ENCODE peak calls at places on chromosomes 2 and 18, in nine cellular contexts. J is uterus; W is kidney; D is A549; B is gastrocnemius medialis; P is CD4-positive, CD25-positive, alpha-beta regulatory T cell; N is heart right ventricle; M is GM23338; E is psoas muscle. V is an unnamed sample. For H3K4me1, the result is how much of the 10 kb centered on the place peaks cover.

GRCh38 chr2:57987835-57988573 is 58.6 kb upstream of the VRK2 start:
- DNase-seq in W (no peak), M (no peak), E (no peak), N (no peak), B (no peak), D (no peak), J (no peak), P (no peak), V (no peak)

GRCh38 chr2:3377279-3377611 is 373 bp downstream of the EIPR1 start:
- DNase-seq in M (peak), N (no peak), E (no peak), D (peak), P (peak), W (no peak), B (no peak), J (no peak), V (no peak)

GRCh38 chr2:202938960-202939359 is 26.9 kb downstream of the CARF start:
- DNase-seq in D (no peak), P (no peak), M (no peak), J (no peak), E (no peak), N (no peak), W (no peak), B (no peak), V (no peak)

GRCh38 chr2:205545971-205546370 is 136.3 kb upstream of the NRP2 start:
- DNase-seq in N (no peak), B (no peak), D (no peak), M (peak), J (no peak), P (no peak), W (no peak), E (no peak), V (no peak)

GRCh38 chr2:7467782-7468447 is 550.7 kb downstream of the RNF144A start:
- DNase-seq in M (no peak), W (no peak), P (no peak), N (no peak), J (no peak), D (no peak), B (no peak), E (no peak), V (peak)

GRCh38 chr2:62221141-62221540 is 25.2 kb downstream of the B3GNT2 start:
- DNase-seq in B (no peak), M (no peak), N (no peak), D (no peak), E (no peak), W (no peak), J (no peak), P (no peak), V (no peak)

GRCh38 chr18:63889641-63890040 is 2.1 kb downstream of the SERPINB2 start:
- DNase-seq in D (no peak), P (no peak), M (no peak), B (no peak), N (no peak), W (no peak), E (no peak), J (no peak), V (no peak)

GRCh38 chr2:217611056-217611455 is 391.7 kb downstream of the TNS1 start:
- DNase-seq in B (no peak), D (no peak), W (no peak), E (no peak), P (no peak), J (no peak), M (no peak), N (no peak), V (no peak)

GRCh38 chr2:205197468-205198129 is 484.7 kb upstream of the NRP2 start:
- DNase-seq in J (no peak), P (peak), N (no peak), B (no peak), W (no peak), M (peak), E (no peak), D (no peak), V (no peak)

GRCh38 chr2:37468139-37468538 is 123.7 kb downstream of the QPCT start:
- DNase-seq in N (no peak), B (peak), J (no peak), D (no peak), E (peak), P (no peak), M (no peak), W (no peak), V (no peak)

GRCh38 chr2:191625016-191625415 is 52.9 kb upstream of the NABP1 start:
- DNase-seq in N (no peak), B (no peak), W (no peak), E (no peak), M (no peak), P (peak), D (no peak), J (no peak), V (peak)

GRCh38 chr2:77712601-77713000 is 190.4 kb upstream of the LRRTM4 start:
- DNase-seq in E (no peak), N (no peak), W (no peak), P (no peak), D (no peak), M (no peak), B (no peak), J (no peak), V (no peak)

GRCh38 chr2:45788401-45788800 is 136.9 kb downstream of the PRKCE start:
- DNase-seq in J (no peak), D (no peak), N (no peak), B (no peak), E (no peak), W (no peak), M (no peak), P (no peak), V (no peak)

GRCh38 chr2:45786030-45786830 is 134.8 kb downstream of the PRKCE start:
- DNase-seq in J (no peak), M (no peak), P (peak), W (no peak), B (no peak), N (no peak), D (no peak), E (no peak), V (no peak)

GRCh38 chr2:45790157-45790723 is 138.8 kb downstream of the PRKCE start:
- DNase-seq in B (no peak), E (no peak), N (no peak), P (no peak), J (no peak), D (no peak), M (no peak), W (no peak), V (no peak)

GRCh38 chr2:45789317-45789716 is 137.8 kb downstream of the PRKCE start:
- DNase-seq in E (no peak), J (no peak), W (no peak), N (no peak), P (no peak), M (no peak), D (no peak), B (no peak), V (no peak)

GRCh38 chr2:45786831-45787357 is 135.4 kb downstream of the PRKCE start:
- DNase-seq in E (no peak), B (no peak), J (no peak), W (no peak), M (peak), D (no peak), P (no peak), N (no peak), V (no peak)
- H3K27ac ChIP-seq in E (no peak), B (no peak), J (no peak), W (no peak), M (no peak), D (no peak), P (no peak), N (no peak), V (no peak)

GRCh38 chr2:227388537-227389011 is 825 bp upstream of the SCYGR1 start:
- DNase-seq in D (peak), B (no peak), P (no peak), N (no peak), J (no peak), E (no peak), M (no peak), W (no peak), V (no peak)
- H3K4me1 ChIP-seq in D (half or more), B (under half), P (under half), N (under half), J (under half), E (under half), M (under half), W (under half), V (under half)

GRCh38 chr2:230872151-230872967 is 7.6 kb downstream of the ITM2C start:
- DNase-seq in B (no peak), W (peak), N (no peak), D (no peak), E (no peak), P (no peak), M (no peak), J (no peak), V (no peak)

GRCh38 chr2:230868947-230869690 is 4.4 kb downstream of the ITM2C start:
- DNase-seq in N (no peak), E (no peak), J (no peak), P (no peak), M (peak), D (no peak), B (no peak), W (no peak), V (no peak)

GRCh38 chr2:230871361-230872150 is 6.8 kb downstream of the ITM2C start:
- DNase-seq in E (no peak), J (no peak), W (peak), P (no peak), M (no peak), B (no peak), N (no peak), D (no peak), V (peak)

GRCh38 chr2:230869691-230870543 is 5.2 kb downstream of the ITM2C start:
- DNase-seq in N (no peak), B (no peak), E (no peak), P (no peak), J (no peak), D (no peak), M (no peak), W (no peak), V (no peak)

GRCh38 chr2:230870544-230871360 is 6.0 kb downstream of the ITM2C start:
- DNase-seq in B (no peak), J (no peak), E (no peak), D (no peak), N (no peak), M (no peak), P (no peak), W (no peak), V (no peak)
- H3K4me3 ChIP-seq in B (no peak), J (no peak), E (no peak), D (no peak), N (no peak), M (no peak), P (no peak), W (peak), V (no peak)

GRCh38 chr2:52916976-52917375 is 850.6 kb upstream of the CHAC2 start:
- DNase-seq in E (no peak), W (no peak), B (no peak), P (no peak), J (no peak), D (no peak), M (no peak), N (no peak), V (no peak)

GRCh38 chr2:52918551-52918950 is 849.1 kb upstream of the CHAC2 start:
- DNase-seq in B (no peak), J (no peak), E (no peak), D (no peak), M (no peak), P (no peak), W (no peak), N (no peak), V (no peak)

DNA sequence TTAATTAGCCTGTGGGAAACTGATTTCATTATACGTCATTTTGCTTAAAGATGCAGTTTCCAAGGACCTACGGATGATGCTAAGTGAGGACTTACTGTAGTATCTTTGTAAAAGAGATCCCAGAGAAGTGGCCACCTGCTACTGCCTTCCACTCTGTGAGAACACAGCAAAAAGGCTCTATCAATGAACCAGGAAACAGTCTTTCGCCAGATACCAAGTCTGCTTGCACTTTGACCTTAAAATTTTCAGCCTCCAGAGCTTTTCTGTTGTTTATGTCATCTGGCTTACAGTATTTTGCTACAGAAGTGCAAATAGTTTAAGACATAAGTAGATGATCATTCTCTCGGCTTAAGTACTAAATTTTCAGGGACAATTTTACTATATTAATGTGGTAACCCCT is 847.9 kb upstream of the CHAC2 start:
- DNase-seq in W (no peak), N (no peak), M (no peak), P (no peak), J (no peak), E (no peak), D (no peak), B (no peak), V (no peak)
- H3K27ac ChIP-seq in W (no peak), N (no peak), M (no peak), P (no peak), J (no peak), E (no peak), D (no peak), B (no peak), V (no peak)

GRCh38 chr2:144078802-144079386 is 441.0 kb downstream of the ZEB2 start:
- DNase-seq in D (no peak), P (no peak), M (no peak), J (no peak), N (no peak), W (no peak), B (no peak), E (no peak), V (no peak)

GRCh38 chr2:144081272-144081671 is 438.6 kb downstream of the ZEB2 start:
- DNase-seq in D (no peak), P (no peak), B (no peak), W (no peak), M (no peak), E (no peak), J (no peak), N (no peak), V (no peak)

GRCh38 chr2:144079808-144080207 is 440.1 kb downstream of the ZEB2 start:
- DNase-seq in D (no peak), J (no peak), B (no peak), P (no peak), E (no peak), W (no peak), M (no peak), N (no peak), V (no peak)

GRCh38 chr2:144082327-144082726 is 437.6 kb downstream of the ZEB2 start:
- DNase-seq in N (no peak), P (no peak), J (no peak), W (no peak), E (no peak), B (no peak), D (no peak), M (no peak), V (no peak)

GRCh38 chr2:144078091-144078490 is 441.8 kb downstream of the ZEB2 start:
- DNase-seq in W (no peak), P (no peak), B (no peak), E (no peak), M (no peak), D (no peak), J (no peak), N (no peak), V (no peak)
- H3K4me1 ChIP-seq in W (under half), P (under half), B (under half), E (under half), M (under half), D (under half), J (under half), N (under half), V (under half)

GRCh38 chr2:176734868-176735267 is 465.6 kb downstream of the MTX2 start:
- DNase-seq in E (no peak), B (no peak), J (no peak), M (no peak), D (no peak), N (no peak), W (no peak), P (no peak), V (no peak)
- H3K4me3 ChIP-seq in E (no peak), B (no peak), J (no peak), M (no peak), D (no peak), N (no peak), W (no peak), P (no peak), V (no peak)

GRCh38 chr2:101017371-101017770 is 15.3 kb downstream of the RPL31 start:
- DNase-seq in E (no peak), W (no peak), N (no peak), M (no peak), D (no peak), J (no peak), P (no peak), B (no peak), V (no peak)

GRCh38 chr2:101012054-101012705 is 10.1 kb downstream of the RPL31 start:
- DNase-seq in D (no peak), M (no peak), B (no peak), W (no peak), N (no peak), E (no peak), J (no peak), P (no peak), V (no peak)

GRCh38 chr2:101014264-101014857 is 12.3 kb downstream of the RPL31 start:
- DNase-seq in P (no peak), M (no peak), W (no peak), E (no peak), D (no peak), N (no peak), B (no peak), J (no peak), V (no peak)

GRCh38 chr2:101011152-101011551 is 9.1 kb downstream of the RPL31 start:
- DNase-seq in B (no peak), J (no peak), M (peak), E (no peak), N (no peak), W (no peak), P (no peak), D (no peak), V (no peak)

DNA sequence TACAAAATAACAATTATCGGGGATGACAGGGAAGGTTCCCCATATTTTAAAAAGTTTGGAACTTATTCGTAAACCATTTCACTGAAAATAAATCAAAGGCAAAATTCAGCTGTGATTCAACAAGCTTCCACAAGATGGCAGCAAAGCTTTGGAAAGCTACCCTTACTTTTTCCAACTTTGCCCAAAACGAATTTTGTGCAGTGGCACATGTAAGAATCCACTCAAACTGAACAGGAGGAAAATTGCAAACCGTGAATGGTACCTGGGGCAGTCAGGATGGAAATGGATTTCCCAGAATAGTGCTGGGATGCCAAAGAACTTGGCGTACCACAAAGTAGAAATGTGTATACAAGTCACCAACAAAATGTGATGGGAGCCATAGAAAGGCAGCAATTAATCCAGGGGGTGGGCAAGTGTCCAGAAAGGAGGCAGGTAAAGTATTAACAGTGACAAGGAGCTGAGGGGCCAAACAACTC is 10.7 kb downstream of the RPL31 start:
- DNase-seq in N (no peak), B (no peak), J (peak), W (no peak), P (peak), E (no peak), D (no peak), M (peak), V (peak)
- H3K27ac ChIP-seq in N (no peak), B (peak), J (peak), W (no peak), P (no peak), E (no peak), D (peak), M (no peak), V (no peak)

DNA sequence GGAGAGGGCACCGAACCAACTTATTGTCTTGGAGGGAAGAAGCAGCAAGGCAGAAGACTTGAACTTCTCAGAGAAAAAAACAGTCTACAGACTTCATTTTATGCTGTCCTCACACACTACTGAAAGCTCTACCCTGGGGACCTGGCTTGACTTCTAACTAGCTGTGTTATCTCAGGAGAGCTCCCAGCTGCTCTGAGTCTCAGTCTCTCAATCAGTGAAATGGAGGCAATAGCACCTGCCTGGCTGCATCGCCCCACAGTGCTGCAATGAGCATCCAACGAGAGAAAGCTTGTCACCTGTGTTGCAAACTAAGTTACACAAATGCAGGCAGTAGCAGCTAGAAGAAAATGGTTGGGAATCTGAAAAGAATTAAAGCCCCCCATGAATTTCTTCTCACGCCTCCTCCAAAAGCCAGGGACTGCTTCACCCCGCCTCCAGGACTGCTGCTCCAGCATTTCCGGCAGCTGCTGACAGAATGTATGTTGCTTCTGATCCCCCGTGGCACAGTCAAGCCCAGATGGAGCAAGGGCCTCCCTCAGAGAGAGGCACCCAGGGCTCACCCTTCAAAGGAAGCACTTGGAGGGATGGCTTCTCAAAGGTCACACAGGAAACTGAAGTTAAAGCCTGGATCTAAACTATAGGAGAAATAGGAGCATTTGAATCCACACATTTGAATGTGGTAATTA is 116.2 kb downstream of the BCL11A start:
- DNase-seq in J (no peak), D (no peak), N (no peak), P (no peak), E (no peak), B (no peak), M (no peak), W (no peak), V (no peak)
- H3K4me1 ChIP-seq in J (under half), D (under half), N (under half), P (under half), E (under half), B (under half), M (under half), W (under half), V (under half)

GRCh38 chr2:47655563-47655880 is 127.4 kb upstream of the MSH6 start:
- DNase-seq in J (no peak), P (no peak), W (no peak), E (no peak), B (no peak), N (no peak), D (no peak), M (no peak), V (no peak)
- H3K4me3 ChIP-seq in J (no peak), P (no peak), W (no peak), E (no peak), B (no peak), N (no peak), D (no peak), M (no peak), V (no peak)

GRCh38 chr18:75531851-75532241 is 104.3 kb upstream of the SMIM21 start:
- DNase-seq in D (no peak), W (no peak), B (no peak), N (no peak), E (no peak), J (no peak), M (peak), P (no peak), V (no peak)

GRCh38 chr18:75530118-75530517 is 102.6 kb upstream of the SMIM21 start:
- DNase-seq in M (no peak), P (no peak), E (no peak), J (no peak), N (no peak), D (no peak), W (no peak), B (no peak), V (no peak)

GRCh38 chr18:75531212-75531850 is 103.8 kb upstream of the SMIM21 start:
- DNase-seq in J (no peak), N (no peak), D (no peak), B (no peak), P (no peak), E (no peak), W (no peak), M (no peak), V (no peak)

GRCh38 chr18:75529394-75529793 is 101.9 kb upstream of the SMIM21 start:
- DNase-seq in B (no peak), E (no peak), N (no peak), M (no peak), D (no peak), J (no peak), W (no peak), P (no peak), V (no peak)

DNA sequence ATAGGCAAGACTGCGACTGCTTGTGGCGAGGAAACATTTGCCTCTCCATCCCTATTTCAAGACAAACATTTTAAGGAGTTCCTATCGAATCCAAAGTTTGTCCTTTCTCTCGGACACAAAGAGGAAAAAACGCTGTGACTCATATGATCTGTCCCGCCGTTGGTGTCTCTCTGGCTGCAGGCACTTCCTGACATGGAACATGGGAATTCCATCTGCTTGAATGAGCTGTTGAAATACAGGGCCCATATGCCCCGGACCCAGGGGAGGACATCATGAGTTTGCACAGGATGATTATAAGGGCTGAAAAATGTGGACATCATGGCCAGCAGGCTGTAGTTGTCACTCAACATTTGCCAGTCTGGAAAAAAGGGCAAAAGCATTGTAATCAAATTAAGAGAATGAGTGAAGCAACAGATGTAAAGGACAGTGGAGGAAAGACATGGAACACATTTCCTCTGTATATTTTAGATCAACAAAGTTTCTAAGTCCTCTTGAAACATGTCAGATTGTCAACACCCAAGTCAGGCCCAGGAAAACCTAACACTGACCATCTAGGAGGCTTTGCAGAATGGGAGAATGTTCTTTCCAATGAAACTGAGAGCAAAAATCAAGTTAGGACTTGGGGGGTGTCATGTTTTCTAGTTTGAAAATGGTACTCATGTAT is 103.2 kb upstream of the SMIM21 start:
- DNase-seq in W (no peak), J (no peak), D (no peak), M (no peak), P (no peak), E (no peak), N (peak), B (no peak), V (no peak)
- H3K27ac ChIP-seq in W (no peak), J (no peak), D (no peak), M (no peak), P (no peak), E (no peak), N (no peak), B (no peak), V (no peak)